ENCODE peak calls at places on chromosomes 13 and 19, in five cellular contexts. H is SK-N-SH, V is K562, E is HCT116, T is HepG2. F is an unnamed sample.

GRCh38 chr13:27117158-27117557 is 54.5 kb downstream of the USP12 start:
- DNase-seq in E (no peak), T (no peak), H (no peak), V (no peak), F (peak)

GRCh38 chr19:31340059-31341025 is 8.9 kb downstream of the TSHZ3 start:
- DNase-seq in V (no peak), T (no peak), H (peak), E (no peak), F (no peak)

GRCh38 chr13:101465877-101466276 is 13.4 kb downstream of the ITGBL1 start:
- DNase-seq in E (no peak), T (no peak), H (no peak), V (no peak), F (peak)

GRCh38 chr13:23867027-23867491 is 22.1 kb downstream of the MIPEP start:
- DNase-seq in H (no peak), V (peak), T (no peak), E (no peak), F (peak)

GRCh38 chr19:7456964-7457541 is 31.8 kb downstream of the PEX11G start:
- DNase-seq in E (peak), T (no peak), V (no peak), H (no peak), F (no peak)

GRCh38 chr19:17718988-17719711 is at the start of gene MAP1S:
- DNase-seq in E (no peak), T (peak), V (peak), H (peak), F (peak)

GRCh38 chr13:30415430-30416030 is 6.8 kb upstream of the UBE2L5 start:
- DNase-seq in V (no peak), T (no peak), E (no peak), H (no peak), F (no peak)

GRCh38 chr13:107099661-107100060 is 531.7 kb upstream of the ARGLU1 start:
- DNase-seq in T (no peak), H (no peak), E (no peak), V (no peak), F (no peak)

GRCh38 chr19:29535432-29535831 is 9.6 kb downstream of the VSTM2B start:
- DNase-seq in V (no peak), E (no peak), H (no peak), T (no peak), F (no peak)

GRCh38 chr19:30105723-30106122 is 163.7 kb downstream of the URI1 start:
- DNase-seq in T (no peak), V (no peak), E (no peak), H (no peak), F (no peak)

GRCh38 chr13:29674532-29674931 is 79.0 kb upstream of the SLC7A1 start:
- DNase-seq in T (no peak), E (no peak), H (no peak), V (no peak), F (no peak)

GRCh38 chr19:18898081-18898532 is 2.1 kb upstream of the CERS1 start:
- DNase-seq in V (peak), H (peak), E (no peak), T (no peak), F (no peak)

GRCh38 chr19:6971366-6971765 is 49.9 kb downstream of the MBD3L2B start:
- DNase-seq in T (no peak), E (no peak), H (no peak), V (no peak), F (no peak)

GRCh38 chr19:40716031-40716654 is 543 bp downstream of the COQ8B start:
- DNase-seq in T (no peak), E (peak), V (peak), H (no peak), F (peak)

GRCh38 chr19:4910594-4911273 is 1.4 kb downstream of the UHRF1 start:
- DNase-seq in T (no peak), H (peak), V (peak), E (no peak), F (peak)

GRCh38 chr13:57557979-57558529 is 73.5 kb upstream of the PCDH17 start:
- DNase-seq in T (peak), E (no peak), H (peak), V (no peak), F (peak)

GRCh38 chr19:37329686-37330085 is 41.2 kb upstream of the ZNF527 start:
- DNase-seq in E (no peak), H (peak), T (peak), V (no peak), F (no peak)

GRCh38 chr19:7915250-7916136 is 863 bp downstream of the TGFBR3L start:
- DNase-seq in H (no peak), E (no peak), T (no peak), V (no peak), F (no peak)

GRCh38 chr13:94701313-94702180 is 10.8 kb downstream of the SOX21 start:
- DNase-seq in E (no peak), T (no peak), H (no peak), V (no peak), F (no peak)

GRCh38 chr13:27367570-27367969 is 56.8 kb upstream of the GTF3A start:
- DNase-seq in T (no peak), E (no peak), V (no peak), H (no peak), F (no peak)

GRCh38 chr19:3358392-3358918 is 7.9 kb upstream of the NFIC start:
- DNase-seq in V (no peak), T (no peak), E (no peak), H (peak), F (no peak)

GRCh38 chr19:46442808-46443450 is 14.2 kb upstream of the PNMA8C start:
- DNase-seq in T (no peak), V (no peak), H (no peak), E (no peak), F (peak)

GRCh38 chr13:41065098-41065497 is 3.8 kb downstream of the WBP4 start:
- DNase-seq in H (no peak), T (no peak), V (no peak), E (no peak), F (peak)

GRCh38 chr13:106318941-106319411 is 216.5 kb downstream of the EFNB2 start:
- DNase-seq in T (no peak), H (no peak), V (no peak), E (peak), F (peak)

DNA sequence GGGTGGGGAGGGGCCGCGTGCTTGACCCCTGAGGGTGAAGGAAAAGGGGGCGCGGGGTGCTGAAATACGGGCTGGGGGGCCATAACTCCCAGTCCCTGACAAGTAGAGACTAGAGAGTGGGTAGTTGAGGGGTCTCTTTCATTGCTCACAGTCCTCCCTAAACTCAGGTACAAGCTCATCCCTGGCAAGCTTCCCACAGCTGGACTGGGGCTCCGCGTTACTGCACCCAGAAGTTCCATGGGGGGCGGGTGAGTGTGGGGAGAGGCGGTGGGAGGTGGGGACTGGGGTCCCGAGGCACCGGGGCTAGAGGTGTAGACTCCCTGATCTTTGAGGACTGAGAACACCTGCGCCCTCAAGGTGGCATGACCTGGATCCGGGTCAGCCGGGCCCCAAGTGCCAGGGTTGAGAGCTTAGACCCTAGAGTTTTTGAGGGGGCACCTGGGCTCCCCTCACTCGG is 1.3 kb downstream of the ETV2 start:
- DNase-seq in E (no peak), T (no peak), V (no peak), H (no peak), F (no peak)
- H3K9ac ChIP-seq in E (peak), T (peak), V (peak), H (peak), F (peak)

GRCh38 chr19:34255546-34255945 is 1.2 kb downstream of the GARRE1 start:
- DNase-seq in T (no peak), H (no peak), E (no peak), V (no peak), F (no peak)
- H3K4me3 ChIP-seq in T (peak), H (peak), E (peak), V (peak), F (peak)

GRCh38 chr13:44156294-44156658 is 217.3 kb upstream of the SERP2 start:
- DNase-seq in E (no peak), H (no peak), V (no peak), T (no peak), F (no peak)

GRCh38 chr13:44155422-44156293 is 218.0 kb upstream of the SERP2 start:
- DNase-seq in H (no peak), E (no peak), T (no peak), V (no peak), F (peak)

GRCh38 chr13:44158055-44158655 is 215.5 kb upstream of the SERP2 start:
- DNase-seq in V (no peak), T (no peak), H (no peak), E (no peak), F (no peak)

GRCh38 chr13:44158741-44159632 is 214.6 kb upstream of the SERP2 start:
- DNase-seq in H (no peak), T (no peak), V (no peak), E (no peak), F (peak)

DNA sequence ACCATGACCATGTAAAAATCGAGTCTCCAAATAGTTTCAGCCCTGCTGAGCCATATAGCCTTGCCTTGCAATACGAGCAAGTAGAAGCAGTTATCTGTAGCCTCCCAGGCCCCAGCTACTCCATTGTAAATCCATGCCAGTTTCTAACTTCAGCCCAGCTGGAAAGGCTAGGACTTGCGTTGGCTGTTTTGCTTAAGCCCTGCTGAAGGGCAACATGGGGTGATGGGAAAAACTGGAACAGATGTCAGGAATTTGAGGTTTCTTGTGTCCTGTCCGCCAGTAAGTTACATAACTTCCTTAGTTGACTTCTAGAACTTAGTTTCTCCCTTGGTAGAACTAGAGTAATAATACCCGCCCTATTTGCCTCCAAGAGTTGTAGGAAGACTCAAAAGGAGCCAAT is 216.0 kb upstream of the SERP2 start:
- DNase-seq in E (no peak), T (no peak), V (no peak), H (no peak), F (no peak)
- TF ChIP-seq POLR2AphosphoS5 in E (no peak), T (no peak), V (no peak), H (no peak), F (no peak)

GRCh38 chr19:33039108-33039599 is 25.5 kb downstream of the RHPN2 start:
- DNase-seq in H (no peak), E (no peak), T (peak), V (no peak), F (no peak)
- H3K9ac ChIP-seq in H (no peak), E (no peak), T (peak), V (no peak), F (no peak)

DNA sequence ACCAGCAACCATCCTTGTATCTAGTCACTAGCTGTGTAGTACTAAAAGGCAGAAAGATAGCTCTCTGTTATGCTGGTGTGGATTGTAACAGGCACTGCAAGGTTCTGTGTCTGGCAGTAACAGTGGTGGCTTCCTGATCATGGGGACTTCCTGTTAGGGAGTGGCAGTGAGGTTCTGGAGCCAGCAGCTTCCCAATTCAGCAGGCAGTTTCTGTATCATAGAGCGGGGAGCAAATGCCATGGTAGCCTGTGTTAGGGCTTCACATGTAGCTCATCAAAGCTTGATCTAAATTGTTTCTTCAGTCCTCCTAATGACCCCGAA is 441.2 kb downstream of the DIAPH3 start:
- DNase-seq in T (no peak), V (no peak), H (no peak), E (no peak), F (no peak)
- H3K4me3 ChIP-seq in T (no peak), V (no peak), H (no peak), E (no peak), F (no peak)

DNA sequence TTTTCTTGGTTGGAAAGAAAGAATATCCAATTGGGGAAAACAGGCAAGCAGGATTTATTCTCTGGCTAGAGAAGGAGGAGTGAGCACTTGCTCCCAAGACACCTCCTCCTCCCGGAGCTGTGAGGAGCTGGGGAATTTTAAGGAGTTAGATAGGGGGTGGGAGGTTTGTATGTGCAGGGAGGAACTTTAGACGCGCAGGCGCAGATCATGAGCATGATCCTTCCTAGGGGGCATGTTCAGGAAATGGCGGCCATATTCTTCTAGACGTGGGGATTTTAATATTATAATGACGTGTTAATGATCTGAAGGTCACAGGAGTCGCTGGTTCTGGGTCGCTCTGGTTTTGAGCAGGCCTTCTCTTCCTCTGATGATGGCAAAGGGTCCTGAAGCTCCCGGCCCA is 156.3 kb upstream of the KL start:
- DNase-seq in V (peak), T (no peak), H (no peak), E (no peak), F (no peak)
- TF ChIP-seq POLR2AphosphoS5 in V (no peak), T (no peak), H (no peak), E (no peak), F (no peak)